ENCODE peak calls at places on chromosomes 16 and 17, in four cellular contexts. B, Q, G and W are unnamed samples.

GRCh38 chr17:77425791-77426641 is 285.2 kb downstream of the SEC14L1 start:
- DNase-seq in B (peak), G (no peak), Q (no peak), W (peak)

GRCh38 chr17:61736438-61736837 is 126.9 kb downstream of the BRIP1 start:
- DNase-seq in G (no peak), Q (no peak), B (no peak), W (no peak)

GRCh38 chr16:11742041-11742535 is 569 bp downstream of the TXNDC11 start:
- DNase-seq in G (peak), Q (no peak), B (peak), W (peak)

GRCh38 chr17:74646231-74646630 is 22.7 kb upstream of the CD300E start:
- DNase-seq in B (peak), G (peak), Q (no peak), W (peak)

GRCh38 chr16:17776888-17777287 is 306.1 kb upstream of the XYLT1 start:
- DNase-seq in Q (no peak), G (no peak), B (no peak), W (no peak)

GRCh38 chr16:84022641-84023040 is 20.0 kb downstream of the SLC38A8 start:
- DNase-seq in Q (no peak), B (no peak), G (no peak), W (no peak)

GRCh38 chr17:10398352-10398751 is 23.4 kb downstream of the MYH8 start:
- DNase-seq in B (no peak), Q (no peak), G (no peak), W (no peak)

GRCh38 chr17:68599091-68599872 is 1.9 kb downstream of the FAM20A start:
- DNase-seq in G (no peak), B (no peak), Q (no peak), W (no peak)

GRCh38 chr16:72256398-72257048 is 84.6 kb upstream of the PMFBP1 start:
- DNase-seq in Q (no peak), B (no peak), G (no peak), W (no peak)

GRCh38 chr17:80696964-80697363 is 152.3 kb downstream of the RPTOR start:
- DNase-seq in Q (no peak), G (no peak), B (no peak), W (no peak)

GRCh38 chr17:1793447-1793806 is 31.6 kb downstream of the SERPINF1 start:
- DNase-seq in B (no peak), Q (no peak), G (no peak), W (peak)

GRCh38 chr16:35492225-35492624 is 2032.8 kb downstream of the TP53TG3F start:
- DNase-seq in G (no peak), Q (no peak), B (no peak), W (no peak)

GRCh38 chr16:75250089-75250808 is 1.2 kb downstream of the BCAR1 start:
- DNase-seq in Q (no peak), G (no peak), B (no peak), W (no peak)

GRCh38 chr16:11007714-11008240 is 63.4 kb downstream of the CLEC16A start:
- DNase-seq in B (no peak), Q (no peak), G (no peak), W (no peak)

GRCh38 chr16:85746431-85747227 is 4.3 kb downstream of the C16orf74 start:
- DNase-seq in B (peak), Q (no peak), G (no peak), W (no peak)
- TF ChIP-seq POLR2AphosphoS2 in B (no peak), Q (no peak), G (no peak), W (no peak)

GRCh38 chr17:17942846-17943245 is 29.4 kb downstream of the TOM1L2 start:
- DNase-seq in B (no peak), Q (no peak), G (no peak), W (no peak)
- TF ChIP-seq JUNB in B (no peak), Q (no peak), G (no peak), W (no peak)

DNA sequence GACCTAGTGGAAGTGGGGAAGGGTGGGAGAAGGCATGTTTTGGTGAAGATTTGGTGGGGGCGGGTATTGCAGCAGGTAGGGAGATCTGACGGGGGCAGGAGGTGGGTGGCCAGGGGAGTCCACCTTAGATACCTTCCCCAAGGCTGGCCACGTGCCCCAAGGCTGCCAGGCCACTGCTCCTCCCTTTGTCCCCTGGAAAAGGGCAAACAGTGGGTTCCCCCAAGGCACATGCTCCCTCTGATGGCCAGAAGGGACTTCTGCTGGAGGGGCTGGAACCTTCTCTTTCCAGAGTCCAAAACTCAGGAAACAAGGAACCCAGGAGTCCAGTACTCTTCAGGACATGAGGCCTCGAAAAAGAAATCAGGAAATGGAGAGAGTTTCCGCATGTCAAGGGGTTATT is 6.2 kb upstream of the PSMD3 start:
- DNase-seq in Q (no peak), B (no peak), G (no peak), W (no peak)
- TF ChIP-seq CTCF in Q (no peak), B (no peak), G (peak), W (no peak)

GRCh38 chr17:42566873-42567573 is at the start of gene MLX:
- DNase-seq in G (peak), Q (peak), B (peak), W (peak)
- TF ChIP-seq POLR2AphosphoS2 in G (peak), Q (peak), B (no peak), W (peak)

DNA sequence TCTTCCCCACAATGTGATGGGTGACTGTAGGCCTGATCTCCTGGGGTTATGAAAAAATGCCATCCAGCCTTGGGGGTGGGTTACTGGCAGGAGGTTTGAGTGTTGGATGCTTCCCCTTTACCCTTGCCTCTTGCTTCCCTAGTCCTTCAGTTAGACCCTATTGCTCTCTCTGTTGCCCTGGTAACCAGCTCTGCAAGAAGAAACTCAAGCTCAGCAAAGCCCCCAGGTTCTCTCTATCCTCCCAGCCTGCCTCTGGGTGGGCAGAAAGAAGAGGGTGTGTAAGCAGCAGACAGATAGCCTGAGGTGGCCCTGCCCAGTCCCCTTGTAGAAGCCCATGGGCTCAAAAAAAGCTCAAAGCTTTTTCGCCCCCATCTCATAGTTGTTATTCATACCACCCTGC is 2.7 kb upstream of the RAPGEFL1 start:
- DNase-seq in G (no peak), B (no peak), Q (no peak), W (no peak)
- TF ChIP-seq JUNB in G (no peak), B (no peak), Q (no peak), W (no peak)